ENCODE peak calls at places on chromosomes 12 and 14, in six cellular contexts. Q is upper lobe of right lung; P is head of caudate nucleus; N is neural progenitor cell; K is effector CD4-positive, alpha-beta T cell; L is mesendoderm. B is an unnamed sample.

GRCh38 chr12:52439420-52439819 is 5.2 kb upstream of the KRT75 start:
- DNase-seq in Q (no peak), P (no peak), N (no peak), K (no peak), L (no peak), B (no peak)

GRCh38 chr14:79608426-79608825 is 602.9 kb downstream of the DIO2 start:
- DNase-seq in Q (no peak), P (no peak), N (no peak), K (no peak), L (no peak), B (no peak)

GRCh38 chr14:57066887-57067513 is 201.7 kb downstream of the EXOC5 start:
- DNase-seq in Q (peak; percentile 68), P (peak; percentile 69), N (peak; percentile 82), K (no peak), L (peak; percentile 74), B (no peak)

GRCh38 chr12:113413488-113413939 is 8.7 kb upstream of the SDSL start:
- DNase-seq in Q (no peak), P (no peak), N (no peak), K (no peak), L (peak; percentile 69), B (no peak)

GRCh38 chr14:21524575-21525518 is 1.3 kb downstream of the SALL2 start:
- DNase-seq in Q (no peak), P (no peak), N (no peak), K (no peak), L (no peak), B (no peak)

GRCh38 chr14:36805116-36805515 is 143.5 kb downstream of the PAX9 start:
- DNase-seq in Q (no peak), P (no peak), N (peak; percentile 40), K (no peak), L (peak; percentile 56), B (no peak)

GRCh38 chr12:93137656-93138612 is 208.8 kb upstream of the EEA1 start:
- DNase-seq in Q (no peak), P (no peak), N (no peak), K (no peak), L (peak; percentile 28), B (no peak)

GRCh38 chr12:54749191-54749818 is 101.1 kb upstream of the DCD start:
- DNase-seq in Q (no peak), P (no peak), N (peak; percentile 62), K (peak; percentile 41), L (peak; percentile 47), B (peak; percentile 27)

GRCh38 chr12:30599631-30600030 is 96.0 kb downstream of the IPO8 start:
- DNase-seq in Q (no peak), P (no peak), N (no peak), K (no peak), L (no peak), B (no peak)

GRCh38 chr12:113472191-113473190 is 820 bp upstream of the LHX5 start:
- DNase-seq in Q (no peak), P (no peak), N (peak; percentile 79), K (no peak), L (no peak), B (no peak)

GRCh38 chr14:27190286-27190685 is 592.5 kb upstream of the NOVA1 start:
- DNase-seq in Q (no peak), P (no peak), N (no peak), K (no peak), L (no peak), B (no peak)

GRCh38 chr14:100115726-100116125 is 43.7 kb downstream of the DEGS2 start:
- DNase-seq in Q (no peak), P (peak; percentile 33), N (no peak), K (no peak), L (no peak), B (no peak)

GRCh38 chr12:96445743-96446655 is 43.4 kb upstream of the CFAP54 start:
- DNase-seq in Q (no peak), P (no peak), N (no peak), K (peak; percentile 54), L (peak; percentile 78), B (peak; percentile 55)

GRCh38 chr12:113241191-113242017 is 20.1 kb downstream of the TPCN1 start:
- DNase-seq in Q (no peak), P (no peak), N (no peak), K (no peak), L (no peak), B (no peak)

GRCh38 chr12:113222730-113223531 is 1.7 kb downstream of the TPCN1 start:
- DNase-seq in Q (no peak), P (no peak), N (no peak), K (no peak), L (no peak), B (no peak)

GRCh38 chr14:102898298-102898697 is 24.2 kb upstream of the AMN start:
- DNase-seq in Q (peak; percentile 56), P (no peak), N (no peak), K (no peak), L (no peak), B (no peak)

GRCh38 chr14:57732886-57733285 is 133.0 kb downstream of the SLC35F4 start:
- DNase-seq in Q (no peak), P (no peak), N (no peak), K (no peak), L (no peak), B (no peak)

GRCh38 chr12:82883396-82884360 is 197.0 kb downstream of the TMTC2 start:
- DNase-seq in Q (no peak), P (no peak), N (peak; percentile 59), K (no peak), L (no peak), B (no peak)

GRCh38 chr14:75059642-75060041 is 4.2 kb downstream of the ACYP1 start:
- DNase-seq in Q (no peak), P (no peak), N (no peak), K (no peak), L (no peak), B (no peak)

GRCh38 chr14:33916663-33917565 is 34.0 kb downstream of the EGLN3 start:
- DNase-seq in Q (no peak), P (no peak), N (no peak), K (no peak), L (peak; percentile 62), B (no peak)

GRCh38 chr14:54425068-54425467 is 16.1 kb downstream of the CNIH1 start:
- DNase-seq in Q (no peak), P (no peak), N (no peak), K (no peak), L (no peak), B (no peak)

GRCh38 chr12:51678086-51678724 is 87.2 kb downstream of the SCN8A start:
- DNase-seq in Q (no peak), P (peak; percentile 17), N (peak; percentile 44), K (no peak), L (peak; percentile 79), B (peak; percentile 2)

GRCh38 chr14:71582705-71583104 is 349.5 kb upstream of the RGS6 start:
- DNase-seq in Q (no peak), P (no peak), N (no peak), K (no peak), L (no peak), B (no peak)

GRCh38 chr12:107320031-107320928 is 226.9 kb upstream of the CRY1 start:
- DNase-seq in Q (peak; percentile 76), P (no peak), N (peak; percentile 76), K (peak; percentile 71), L (peak; percentile 83), B (peak; percentile 79)

GRCh38 chr14:54420478-54421116 is 20.6 kb downstream of the CNIH1 start:
- DNase-seq in Q (no peak), P (peak; percentile 35), N (peak; percentile 53), K (no peak), L (peak; percentile 80), B (no peak)

GRCh38 chr12:50862316-50862715 is 19.6 kb downstream of the TMPRSS12 start:
- DNase-seq in Q (no peak), P (no peak), N (no peak), K (no peak), L (no peak), B (no peak)

GRCh38 chr12:49024543-49024942 is 6.0 kb upstream of the PRKAG1 start:
- DNase-seq in Q (no peak), P (no peak), N (no peak), K (no peak), L (no peak), B (no peak)

GRCh38 chr14:72716471-72716870 is 177.4 kb downstream of the DPF3 start:
- DNase-seq in Q (no peak), P (no peak), N (no peak), K (no peak), L (no peak), B (no peak)

GRCh38 chr12:89959188-89959587 is 250.6 kb upstream of the ATP2B1 start:
- DNase-seq in Q (no peak), P (no peak), N (no peak), K (no peak), L (no peak), B (no peak)

GRCh38 chr12:53696285-53696654 is 20.4 kb upstream of the ATP5MC2 start:
- DNase-seq in Q (no peak), P (peak; percentile 84), N (peak; percentile 94), K (no peak), L (peak; percentile 98), B (no peak)